ENCODE peak calls at places on chromosomes 11 and 22, in six cellular contexts. N is HepG2, F is upper lobe of left lung, E is HCT116, D is K562, G is GM12878. Q is an unnamed sample.
A peak's percentile ranks its signal among the peaks of the same experiment; 100 is the strongest.

GRCh38 chr11:34588023-34588422 is 32.9 kb upstream of the EHF start:
- ATAC-seq in F (no peak), E (no peak), G (no peak), D (peak; percentile 69), N (no peak), Q (no peak)

GRCh38 chr22:17972385-17973181 is 51.8 kb downstream of the MICAL3 start:
- ATAC-seq in D (no peak), F (no peak), G (no peak), E (peak; percentile 67), N (peak; percentile 92), Q (peak; percentile 72)

GRCh38 chr22:35384567-35384966 is 3.7 kb downstream of the HMOX1 start:
- ATAC-seq in D (peak; percentile 58), N (no peak), G (peak; percentile 33), F (no peak), E (no peak), Q (no peak)

GRCh38 chr11:116309446-116309845 is 463.3 kb downstream of the BUD13 start:
- ATAC-seq in E (no peak), D (no peak), F (no peak), G (no peak), N (no peak), Q (no peak)

GRCh38 chr11:3830741-3831140 is 10.0 kb downstream of the RHOG start:
- ATAC-seq in N (no peak), E (no peak), G (no peak), F (no peak), D (no peak), Q (no peak)

GRCh38 chr11:102615894-102616432 is 9.2 kb downstream of the MMP20 start:
- ATAC-seq in G (no peak), D (peak; percentile 28), N (peak; percentile 65), E (peak; percentile 4), F (no peak), Q (no peak)

GRCh38 chr22:23786261-23786710 is 480 bp upstream of the SMARCB1 start:
- ATAC-seq in N (peak; percentile 15), D (no peak), E (no peak), G (no peak), F (no peak), Q (no peak)

GRCh38 chr11:130611791-130612251 is 163.4 kb downstream of the ADAMTS15 start:
- ATAC-seq in E (no peak), N (no peak), F (no peak), D (no peak), G (no peak), Q (no peak)

GRCh38 chr11:128868851-128869671 is 2.0 kb upstream of the KCNJ1 start:
- ATAC-seq in E (no peak), D (no peak), F (no peak), G (no peak), N (peak; percentile 37), Q (no peak)

GRCh38 chr22:44584256-44584902 is 86.3 kb upstream of the RTL6 start:
- ATAC-seq in N (no peak), D (no peak), G (no peak), F (peak; percentile 5), E (no peak), Q (no peak)

GRCh38 chr11:36167729-36168128 is 121.5 kb downstream of the COMMD9 start:
- ATAC-seq in E (no peak), G (no peak), D (no peak), F (no peak), N (no peak), Q (no peak)

GRCh38 chr22:50585781-50586180 is 3.1 kb upstream of the CHKB start:
- ATAC-seq in N (no peak), E (no peak), G (no peak), F (no peak), D (no peak), Q (no peak)

GRCh38 chr22:35024364-35024692 is 41.6 kb upstream of the ISX start:
- ATAC-seq in E (peak; percentile 61), F (no peak), G (peak; percentile 58), D (peak; percentile 53), N (peak; percentile 44), Q (no peak)

GRCh38 chr11:73288873-73289707 is 17.0 kb downstream of the P2RY6 start:
- ATAC-seq in E (peak; percentile 92), D (peak; percentile 85), N (peak; percentile 84), F (peak; percentile 89), G (peak; percentile 95), Q (peak; percentile 79)
- TF ChIP-seq POLR2AphosphoS5 in E (no peak), D (no peak), N (no peak), F (no peak), G (no peak), Q (no peak)

DNA sequence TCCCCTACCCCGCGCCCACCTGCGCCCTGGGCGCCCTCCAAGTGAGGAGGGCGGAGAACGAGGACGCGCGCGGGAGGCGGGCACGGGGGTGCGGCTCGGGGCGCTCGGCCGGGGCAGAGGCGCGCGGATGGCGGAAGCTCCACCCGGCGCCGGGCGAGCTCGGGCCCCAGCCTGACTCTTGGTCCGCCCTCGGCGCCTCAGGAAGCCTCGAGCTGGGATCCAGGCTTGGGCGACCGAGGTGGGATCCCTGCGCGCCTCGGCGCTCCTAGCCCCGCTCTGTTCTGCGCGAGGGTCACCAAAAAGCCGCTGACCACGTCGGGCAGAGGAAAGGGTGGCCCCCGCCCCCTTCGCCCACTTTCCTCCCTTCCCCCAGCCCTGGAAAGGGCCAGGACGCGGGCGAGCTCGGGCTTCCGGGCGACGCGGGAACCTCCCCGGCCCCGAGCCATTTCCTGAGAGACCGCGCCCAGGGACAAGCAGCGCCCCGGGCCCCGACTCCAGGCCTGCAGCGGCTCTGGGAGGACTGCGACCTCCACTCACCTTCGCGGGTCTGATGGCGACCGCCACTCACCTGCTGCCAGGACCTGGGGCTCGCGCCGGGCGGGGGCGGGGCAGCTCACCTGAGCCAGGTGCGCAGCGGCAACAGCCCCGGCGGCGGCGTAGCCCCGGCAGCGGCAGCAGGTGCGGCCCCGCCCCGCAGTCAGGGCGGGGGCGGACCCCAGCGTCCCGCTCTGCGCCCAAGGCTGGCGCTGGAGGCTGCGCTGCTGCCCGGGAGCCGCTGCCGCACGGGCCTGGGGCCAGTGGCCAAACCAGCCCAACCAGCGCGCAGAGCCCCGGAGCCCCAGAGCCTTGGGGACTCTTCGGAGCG is 2.2 kb upstream of the SIGIRR start:
- ATAC-seq in E (peak; percentile 85), G (peak; percentile 40), F (peak; percentile 47), N (peak; percentile 28), D (no peak), Q (peak; percentile 56)
- TF ChIP-seq POLR2A in E (no peak), G (peak; percentile 53), F (peak; percentile 52), N (no peak), D (no peak), Q (no peak)

GRCh38 chr11:58618215-58618614 is 4.2 kb upstream of the CNTF start:
- ATAC-seq in N (peak; percentile 96), G (peak; percentile 78), D (peak; percentile 88), F (peak; percentile 53), E (peak; percentile 58), Q (no peak)
- H3K36me3 ChIP-seq in N (peaks cover 16% of the 10 kb centered on the region), G (peaks cover 13% of the 10 kb centered on the region), D (peaks cover 98% of the 10 kb centered on the region), F (peaks cover 96% of the 10 kb centered on the region), E (peaks cover 64% of the 10 kb centered on the region), Q (peaks cover 17% of the 10 kb centered on the region)

GRCh38 chr11:133269272-133269671 is 263.0 kb downstream of the OPCML start:
- ATAC-seq in N (no peak), D (no peak), G (peak; percentile 98), E (no peak), F (no peak), Q (no peak)
- TF ChIP-seq POLR2AphosphoS5 in N (no peak), D (no peak), G (no peak), E (no peak), F (no peak), Q (no peak)

DNA sequence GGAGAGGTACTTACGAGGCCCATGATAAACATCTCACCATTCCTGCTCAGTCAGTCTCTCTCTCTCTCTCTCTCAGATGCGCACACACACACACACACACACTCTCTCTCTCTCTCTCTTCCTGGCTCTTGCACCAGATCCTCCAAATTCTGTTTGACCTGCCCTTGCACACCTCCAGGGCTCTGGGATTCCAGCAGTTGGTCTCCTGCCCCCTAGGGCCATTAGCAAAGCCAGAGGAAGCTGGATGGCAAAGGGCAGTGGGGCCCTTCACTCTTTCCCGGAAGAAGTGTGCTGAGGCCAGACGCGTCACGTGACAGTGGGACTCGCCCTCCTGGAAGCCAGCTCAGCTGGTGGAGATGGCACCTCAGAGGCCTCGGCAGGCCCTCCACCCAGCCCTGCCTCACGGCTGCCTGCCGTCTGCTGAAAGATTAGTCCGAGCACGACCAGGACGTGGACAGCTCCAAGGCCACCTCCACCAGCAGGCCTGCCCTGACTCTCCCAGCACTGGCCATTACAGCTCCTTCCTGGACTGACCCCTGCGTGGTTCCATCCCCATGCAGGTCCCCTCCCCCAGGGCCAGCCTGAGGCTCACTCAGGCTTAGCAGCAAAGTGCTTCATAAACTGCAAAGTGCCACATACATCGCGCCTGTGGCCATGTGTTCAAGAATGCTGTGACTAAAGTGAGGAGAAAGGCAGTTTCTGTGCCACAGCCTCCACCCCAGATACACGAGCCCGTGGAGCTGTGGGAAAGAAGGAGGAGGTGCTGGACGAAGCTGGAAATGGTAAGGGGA is 3.7 kb downstream of the PDGFB start:
- ATAC-seq in D (peak; percentile 45), E (peak; percentile 41), G (no peak), F (no peak), N (peak; percentile 55), Q (peak; percentile 21)
- TF ChIP-seq POLR2A in D (no peak), E (no peak), G (peak; percentile 46), F (no peak), N (peak; percentile 80), Q (no peak)

Q was measured in gastroesophageal sphincter.